ENCODE peak calls at places on chromosome X, in four cellular contexts. P, L, R and N are unnamed samples.

GRCh38 chrX:125101971-125102750 is 217.5 kb upstream of the TEX13C start:
- DNase-seq in P (no peak), R (peak), L (no peak), N (no peak)

GRCh38 chrX:21905209-21905735 is 35.2 kb upstream of the SMS start:
- DNase-seq in L (peak), P (no peak), R (no peak), N (no peak)

GRCh38 chrX:9114245-9114644 is 80.3 kb upstream of the FAM9B start:
- DNase-seq in P (no peak), L (no peak), R (no peak), N (no peak)

GRCh38 chrX:829145-829544 is 198.6 kb downstream of the SHOX start:
- DNase-seq in P (no peak), R (no peak), L (no peak), N (no peak)

GRCh38 chrX:48496660-48497059 is 12.1 kb upstream of the PORCN start:
- DNase-seq in L (no peak), P (no peak), R (no peak), N (no peak)

GRCh38 chrX:115147220-115147619 is 42.0 kb upstream of the RBMXL3 start:
- DNase-seq in L (peak), R (peak), P (no peak), N (peak)

GRCh38 chrX:13479452-13479813 is 90.0 kb upstream of the EGFL6 start:
- DNase-seq in P (no peak), L (no peak), R (no peak), N (no peak)

GRCh38 chrX:13080128-13080795 is 35.8 kb upstream of the FAM9C start:
- DNase-seq in P (no peak), L (no peak), R (no peak), N (no peak)

GRCh38 chrX:53249387-53250042 is 24.5 kb upstream of the KDM5C start:
- DNase-seq in P (no peak), R (no peak), L (no peak), N (no peak)

GRCh38 chrX:45351478-45351877 is 150.8 kb upstream of the DIPK2B start:
- DNase-seq in P (no peak), R (no peak), L (no peak), N (no peak)

GRCh38 chrX:49999048-49999447 is 76.7 kb downstream of the CLCN5 start:
- DNase-seq in P (no peak), L (no peak), R (no peak), N (no peak)

GRCh38 chrX:40207626-40208025 is 109.9 kb upstream of the BCOR start:
- DNase-seq in P (no peak), R (no peak), L (no peak), N (no peak)

GRCh38 chrX:7270018-7270417 is 122.1 kb upstream of the PUDP start:
- DNase-seq in R (no peak), P (no peak), L (no peak), N (no peak)

GRCh38 chrX:45229348-45229747 is 28.7 kb upstream of the DIPK2B start:
- DNase-seq in L (no peak), P (no peak), R (no peak), N (no peak)

GRCh38 chrX:150202641-150203248 is 160.4 kb upstream of the MAMLD1 start:
- DNase-seq in R (no peak), L (peak), P (no peak), N (no peak)

GRCh38 chrX:45347877-45348675 is 147.4 kb upstream of the DIPK2B start:
- DNase-seq in L (no peak), R (no peak), P (no peak), N (no peak)

GRCh38 chrX:133586443-133586842 is 171.2 kb upstream of the GPC4 start:
- DNase-seq in P (no peak), R (no peak), L (no peak), N (no peak)

GRCh38 chrX:68018248-68019203 is 414.8 kb downstream of the OPHN1 start:
- DNase-seq in L (peak), P (no peak), R (no peak), N (peak)

GRCh38 chrX:46354481-46354880 is 190.7 kb downstream of the ZNF674 start:
- DNase-seq in P (no peak), R (no peak), L (no peak), N (no peak)

GRCh38 chrX:41720125-41720780 is 3.7 kb upstream of the GPR82 start:
- DNase-seq in L (no peak), P (no peak), R (no peak), N (no peak)